ENCODE peak calls at places on chromosomes 13 and 19, in nine cellular contexts. X is AG09309, U is astrocyte of the spinal cord, P is fibroblast of pulmonary artery, S is OCI-LY7, D is AG04450, T is tibial artery, Z is cardiac fibroblast, W is heart right ventricle. M is an unnamed sample.

GRCh38 chr13:46160474-46161066 is 21.4 kb downstream of the LCP1 start:
- DNase-seq in D (peak; percentile 11), W (peak; percentile 31), X (peak; percentile 7), S (peak; percentile 69), T (no peak), P (peak; percentile 80), Z (peak; percentile 76), U (peak; percentile 58), M (no peak)

GRCh38 chr19:56174550-56174949 is 1.3 kb upstream of the GALP start:
- DNase-seq in T (no peak), D (no peak), Z (no peak), S (no peak), W (no peak), U (no peak), X (no peak), P (no peak), M (no peak)

GRCh38 chr13:24221007-24221406 is 60.5 kb downstream of the SPATA13 start:
- DNase-seq in P (no peak), S (no peak), W (no peak), X (no peak), T (no peak), U (no peak), D (no peak), Z (no peak), M (no peak)

GRCh38 chr19:46824887-46825730 is 25.5 kb downstream of the AP2S1 start:
- DNase-seq in P (peak; percentile 18), S (peak; percentile 37), U (no peak), T (no peak), D (no peak), Z (peak; percentile 24), X (no peak), W (no peak), M (no peak)

GRCh38 chr13:113559061-113559460 is 25.5 kb upstream of the TFDP1 start:
- DNase-seq in S (no peak), T (no peak), P (no peak), X (no peak), W (no peak), Z (no peak), D (no peak), U (no peak), M (no peak)

GRCh38 chr19:35843676-35844481 is 8.4 kb downstream of the NPHS1 start:
- DNase-seq in P (no peak), S (no peak), Z (peak; percentile 12), T (no peak), W (no peak), U (no peak), D (no peak), X (no peak), M (no peak)

GRCh38 chr19:29487432-29487831 is 38.4 kb upstream of the VSTM2B start:
- DNase-seq in S (peak; percentile 3), D (no peak), X (no peak), T (no peak), W (no peak), U (no peak), Z (no peak), P (no peak), M (no peak)

GRCh38 chr13:114025432-114026127 is 51.7 kb upstream of the C13orf46 start:
- DNase-seq in D (peak; percentile 58), U (peak; percentile 86), Z (peak; percentile 75), X (no peak), W (no peak), P (peak; percentile 74), S (peak; percentile 31), T (peak; percentile 35), M (no peak)

GRCh38 chr19:19514215-19514633 is 1.1 kb downstream of the TSSK6 start:
- DNase-seq in U (peak; percentile 50), D (no peak), X (no peak), P (peak; percentile 69), Z (peak; percentile 79), W (peak; percentile 85), S (no peak), T (peak; percentile 83), M (no peak)

GRCh38 chr19:7969560-7969949 is 26.1 kb upstream of the TIMM44 start:
- DNase-seq in S (no peak), W (no peak), D (no peak), Z (no peak), X (no peak), U (no peak), T (no peak), P (no peak), M (no peak)

GRCh38 chr19:48658483-48658882 is 12.5 kb upstream of the CA11 start:
- DNase-seq in U (no peak), X (no peak), T (no peak), Z (no peak), W (no peak), D (no peak), S (no peak), P (no peak), M (no peak)

GRCh38 chr13:61040180-61040579 is 375.5 kb downstream of the PCDH20 start:
- DNase-seq in D (no peak), P (no peak), S (no peak), U (peak; percentile 75), W (no peak), Z (no peak), T (no peak), X (no peak), M (no peak)

GRCh38 chr13:101757446-101758039 is 305.1 kb downstream of the ITGBL1 start:
- DNase-seq in W (no peak), X (peak; percentile 14), D (no peak), U (peak; percentile 63), T (no peak), Z (peak; percentile 46), P (peak; percentile 47), S (peak; percentile 7), M (no peak)

GRCh38 chr19:44303305-44303704 is 1.5 kb downstream of the ZNF235 start:
- DNase-seq in U (no peak), D (no peak), Z (no peak), P (no peak), S (no peak), T (no peak), W (no peak), X (no peak), M (no peak)

GRCh38 chr19:4368128-4368820 is 24.9 kb downstream of the MPND start:
- DNase-seq in W (no peak), S (no peak), P (peak; percentile 35), D (no peak), T (peak; percentile 62), U (no peak), Z (peak; percentile 39), X (no peak), M (no peak)

GRCh38 chr19:4606921-4607678 is 32.2 kb upstream of the TNFAIP8L1 start:
- DNase-seq in S (no peak), X (no peak), W (peak; percentile 74), Z (peak; percentile 70), U (no peak), T (no peak), P (no peak), D (no peak), M (no peak)

GRCh38 chr19:35882074-35882832 is 13.9 kb downstream of the APLP1 start:
- DNase-seq in D (peak; percentile 61), Z (peak; percentile 87), P (peak; percentile 86), U (peak; percentile 72), T (no peak), S (peak; percentile 76), W (peak; percentile 67), X (peak; percentile 66), M (peak; percentile 54)

GRCh38 chr19:30719189-30719990 is 347.2 kb downstream of the ZNF536 start:
- DNase-seq in X (no peak), T (no peak), S (no peak), Z (peak; percentile 44), D (no peak), P (peak; percentile 13), U (peak; percentile 2), W (peak; percentile 74), M (no peak)

GRCh38 chr19:861756-862528 is 2.5 kb downstream of the CFD start:
- DNase-seq in Z (peak; percentile 30), S (peak; percentile 93), D (no peak), U (peak; percentile 23), W (no peak), P (peak; percentile 28), T (no peak), X (no peak), M (no peak)

GRCh38 chr19:17889609-17890214 is 18.0 kb downstream of the SLC5A5 start:
- DNase-seq in D (no peak), U (peak; percentile 59), T (no peak), S (no peak), W (peak; percentile 13), P (peak; percentile 66), Z (peak; percentile 61), X (no peak), M (no peak)

GRCh38 chr19:34534206-34534605 is 52.6 kb downstream of the WTIP start:
- DNase-seq in P (no peak), X (no peak), S (no peak), T (no peak), D (no peak), U (no peak), W (no peak), Z (no peak), M (no peak)
- TF ChIP-seq CTCF in P (no peak), X (no peak), S (no peak), T (no peak), D (no peak), U (no peak), W (no peak), Z (no peak), M (no peak)

GRCh38 chr13:106565127-106565775 is 2.7 kb downstream of the ARGLU1 start:
- DNase-seq in P (no peak), D (no peak), U (no peak), W (no peak), S (no peak), Z (no peak), X (no peak), T (no peak), M (no peak)
- H3K4me3 ChIP-seq in P (peak overlapping the region; percentile 84), D (peak overlapping the region; percentile 83), U (no peak overlapping the region), W (peak overlapping the region; percentile 80), S (peak overlapping the region; percentile 88), Z (no peak overlapping the region), X (no peak overlapping the region), T (peak overlapping the region; percentile 97), M (peak overlapping the region; percentile 25)

GRCh38 chr19:39514840-39515550 is at the start of gene SELENOV:
- DNase-seq in P (no peak), S (no peak), X (no peak), U (no peak), Z (peak; percentile 5), D (no peak), T (no peak), W (no peak), M (no peak)
- TF ChIP-seq CTCF in P (no peak), S (no peak), X (no peak), U (no peak), Z (no peak), D (no peak), T (no peak), W (no peak), M (no peak)

DNA sequence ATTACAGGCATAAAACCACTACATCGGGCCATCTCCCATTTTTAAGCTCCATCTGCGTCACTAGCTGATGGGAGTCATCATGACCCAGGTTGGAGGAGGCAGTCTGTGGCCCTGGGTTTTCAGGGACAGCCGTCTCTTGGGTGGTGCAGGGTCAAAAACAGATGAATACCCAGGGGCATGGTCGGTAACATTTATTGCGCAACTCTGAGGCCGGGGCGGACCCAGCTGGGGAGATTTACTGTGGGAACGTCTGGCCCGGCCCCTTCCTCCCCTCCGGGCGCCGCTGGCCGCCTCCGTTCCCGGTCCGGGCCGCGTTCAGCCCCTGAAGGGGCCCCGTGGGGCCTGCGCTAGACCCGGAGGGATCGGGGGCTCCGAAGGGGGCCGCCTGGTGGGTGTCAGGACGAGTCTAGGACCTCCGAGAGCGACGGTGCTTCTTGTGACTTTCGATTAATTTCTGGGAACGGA is 1.3 kb upstream of the RGL3 start:
- DNase-seq in W (peak; percentile 65), S (no peak), P (peak; percentile 53), X (no peak), Z (peak; percentile 61), T (peak; percentile 88), U (no peak), D (no peak), M (no peak)
- H3K4me3 ChIP-seq in W (peak overlapping the region; percentile 48), S (no peak overlapping the region), P (peak overlapping the region; percentile 38), X (no peak overlapping the region), Z (peak overlapping the region; percentile 24), T (peak overlapping the region; percentile 47), U (no peak overlapping the region), D (peak overlapping the region; percentile 22), M (peak overlapping the region; percentile 15)

GRCh38 chr19:54882758-54883157 is 8.7 kb downstream of the FCAR start:
- DNase-seq in S (peak; percentile 76), T (no peak), W (no peak), Z (no peak), X (no peak), U (no peak), D (no peak), P (no peak), M (no peak)
- TF ChIP-seq CTCF in S (peak; percentile 71), T (no peak), W (peak; percentile 24), Z (no peak), X (no peak), U (no peak), D (no peak), P (no peak), M (no peak)